ENCODE peak calls at places on chromosomes 11 and 22, in five cellular contexts. J is colonic mucosa, Z is astrocyte of the cerebellum, S is sigmoid colon, K is GM12865. V is an unnamed sample.
A peak's percentile ranks its signal among the peaks of the same experiment; 100 is the strongest.

GRCh38 chr22:36201630-36202312 is at the start of gene APOL4:
- DNase-seq in J (peak; percentile 73), Z (peak; percentile 18), S (peak; percentile 88), K (no peak), V (no peak)

GRCh38 chr11:60762851-60763691 is 6.4 kb downstream of the MS4A15 start:
- DNase-seq in J (no peak), Z (no peak), S (no peak), K (peak; percentile 95), V (peak; percentile 16)

GRCh38 chr11:45141171-45141570 is 5.3 kb upstream of the PRDM11 start:
- DNase-seq in J (peak; percentile 11), Z (no peak), S (no peak), K (peak; percentile 43), V (no peak)

GRCh38 chr11:77542296-77542695 is 47.5 kb upstream of the AQP11 start:
- DNase-seq in J (no peak), Z (peak; percentile 5), S (no peak), K (no peak), V (peak; percentile 16)

GRCh38 chr22:17313591-17313990 is 55.7 kb upstream of the CECR2 start:
- DNase-seq in J (no peak), Z (no peak), S (no peak), K (no peak), V (no peak)

GRCh38 chr11:33828604-33829429 is 54.5 kb upstream of the FBXO3 start:
- DNase-seq in J (no peak), Z (no peak), S (no peak), K (no peak), V (no peak)

GRCh38 chr11:128658499-128658898 is 35.4 kb upstream of the FLI1 start:
- DNase-seq in J (no peak), Z (no peak), S (no peak), K (no peak), V (peak; percentile 9)

GRCh38 chr11:25891960-25892359 is 440.0 kb upstream of the ANO3 start:
- DNase-seq in J (no peak), Z (no peak), S (no peak), K (no peak), V (no peak)

GRCh38 chr11:31702966-31703365 is 108.2 kb downstream of the PAX6 start:
- DNase-seq in J (no peak), Z (no peak), S (no peak), K (no peak), V (peak; percentile 61)

GRCh38 chr22:43867839-43868652 is 5.7 kb upstream of the SULT4A1 start:
- DNase-seq in J (peak; percentile 34), Z (peak; percentile 50), S (peak; percentile 54), K (no peak), V (peak; percentile 72)

GRCh38 chr11:69808708-69809107 is 10.5 kb downstream of the FGF3 start:
- DNase-seq in J (no peak), Z (peak; percentile 11), S (no peak), K (no peak), V (no peak)

GRCh38 chr11:48091426-48092102 is 111.2 kb downstream of the PTPRJ start:
- DNase-seq in J (no peak), Z (no peak), S (no peak), K (no peak), V (no peak)

GRCh38 chr22:25673721-25674120 is 68.3 kb upstream of the MYO18B start:
- DNase-seq in J (no peak), Z (no peak), S (no peak), K (no peak), V (no peak)

GRCh38 chr11:118679483-118679882 is at the start of gene TREH:
- DNase-seq in J (peak; percentile 91), Z (no peak), S (no peak), K (no peak), V (no peak)

GRCh38 chr11:112172362-112172994 is 2.8 kb upstream of the BCO2 start:
- DNase-seq in J (no peak), Z (peak; percentile 31), S (no peak), K (peak; percentile 34), V (peak; percentile 23)

GRCh38 chr11:34564406-34564805 is 50.8 kb upstream of the ELF5 start:
- DNase-seq in J (no peak), Z (no peak), S (no peak), K (no peak), V (peak; percentile 75)

GRCh38 chr11:16891170-16891569 is 123.0 kb downstream of the PLEKHA7 start:
- DNase-seq in J (no peak), Z (no peak), S (no peak), K (no peak), V (no peak)

GRCh38 chr22:27317961-27318360 is 483.6 kb downstream of the MN1 start:
- DNase-seq in J (peak; percentile 61), Z (no peak), S (no peak), K (no peak), V (no peak)

GRCh38 chr22:22059476-22060002 is 77.0 kb upstream of the TOP3B start:
- DNase-seq in J (no peak), Z (no peak), S (no peak), K (no peak), V (no peak)

GRCh38 chr11:65554057-65554818 is 3.9 kb downstream of the LTBP3 start:
- DNase-seq in J (no peak), Z (no peak), S (no peak), K (no peak), V (no peak)

GRCh38 chr11:35873721-35874120 is 70.1 kb upstream of the LDLRAD3 start:
- DNase-seq in J (no peak), Z (no peak), S (no peak), K (no peak), V (peak; percentile 32)

GRCh38 chr22:42336527-42337227 is 66.2 kb upstream of the TCF20 start:
- DNase-seq in J (no peak), Z (no peak), S (no peak), K (no peak), V (peak; percentile 65)

GRCh38 chr22:46084943-46085830 is 65.1 kb upstream of the PPARA start:
- DNase-seq in J (peak; percentile 63), Z (peak; percentile 67), S (peak; percentile 95), K (no peak), V (peak; percentile 72)

GRCh38 chr22:20151276-20151588 is 377 bp upstream of the CCDC188 start:
- DNase-seq in J (no peak), Z (no peak), S (no peak), K (no peak), V (no peak)

GRCh38 chr11:72228229-72228843 is 3.8 kb downstream of the INPPL1 start:
- DNase-seq in J (no peak), Z (no peak), S (no peak), K (no peak), V (peak; percentile 49)

DNA sequence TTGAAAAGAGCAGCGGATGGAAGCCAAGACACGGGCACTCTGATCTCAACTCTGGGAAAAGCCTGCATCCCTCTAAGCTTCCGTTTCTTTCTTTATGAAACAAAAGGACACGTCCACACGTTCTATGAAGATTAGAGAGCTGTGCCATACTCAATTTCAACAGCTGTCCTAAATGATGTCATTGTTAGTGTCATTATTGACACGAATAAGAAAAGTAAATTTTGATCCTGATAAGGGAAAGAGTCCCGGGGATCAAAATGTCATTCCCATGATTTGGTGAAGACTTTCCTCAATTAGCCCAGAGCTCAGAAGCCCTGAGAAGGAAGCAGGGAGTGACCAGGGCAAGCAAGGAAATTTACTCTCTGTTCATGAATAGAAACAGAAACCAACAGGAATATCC is 356.7 kb downstream of the LARGE1 start:
- DNase-seq in J (no peak), Z (no peak), S (no peak), K (no peak), V (no peak)
- H3K4me3 ChIP-seq in J (no peak overlapping the region), Z (no peak overlapping the region), S (no peak overlapping the region), K (no peak overlapping the region), V (no peak overlapping the region)

DNA sequence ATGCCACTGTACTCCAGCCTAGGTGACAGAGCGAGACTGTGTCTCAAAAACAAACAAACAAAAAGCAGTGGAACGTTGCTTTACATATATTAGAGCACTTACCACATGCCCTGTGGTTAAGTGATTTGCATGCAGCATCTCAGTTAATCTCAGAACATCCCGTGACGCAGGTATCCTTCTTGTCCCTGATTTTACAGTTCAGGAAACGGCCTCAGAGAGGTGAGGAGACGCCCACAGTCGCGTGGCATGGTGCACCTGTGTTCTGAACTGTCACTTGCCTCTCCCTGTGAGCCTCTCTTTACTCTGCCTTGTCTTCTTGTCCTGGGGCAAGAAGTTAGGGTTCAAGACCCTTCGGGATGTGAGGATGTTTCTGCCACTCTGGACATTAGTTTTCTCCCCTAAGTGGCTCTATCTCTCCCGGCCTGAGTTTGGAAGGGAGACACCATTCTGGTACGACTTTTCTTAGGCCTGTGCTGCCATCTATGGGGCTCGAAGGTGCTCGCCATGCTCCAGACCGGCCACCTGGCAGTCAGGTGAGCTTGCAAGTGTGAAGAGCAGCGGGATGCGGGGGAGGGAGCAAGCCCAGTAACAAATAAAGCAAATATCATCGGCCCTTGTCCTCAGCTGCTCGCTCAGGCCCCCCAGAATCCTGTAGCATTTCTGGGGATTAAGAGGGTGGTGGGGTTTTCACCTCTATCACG is 25.6 kb downstream of the YWHAH start:
- DNase-seq in J (peak; percentile 83), Z (peak; percentile 44), S (peak; percentile 71), K (peak; percentile 82), V (peak; percentile 93)
- TF ChIP-seq CTCF in J (no peak), Z (peak; percentile 79), S (peak; percentile 13), K (peak; percentile 60), V (peak; percentile 86)

GRCh38 chr22:49934891-49935557 is 16.6 kb downstream of the CRELD2 start:
- DNase-seq in J (peak; percentile 90), Z (no peak), S (peak; percentile 93), K (peak; percentile 86), V (peak; percentile 36)

GRCh38 chr22:49937758-49938564 is 19.5 kb downstream of the CRELD2 start:
- DNase-seq in J (no peak), Z (no peak), S (no peak), K (no peak), V (no peak)

GRCh38 chr22:49935561-49935960 is 17.1 kb downstream of the CRELD2 start:
- DNase-seq in J (no peak), Z (no peak), S (no peak), K (no peak), V (no peak)

GRCh38 chr22:49936973-49937757 is 18.7 kb downstream of the CRELD2 start:
- DNase-seq in J (no peak), Z (no peak), S (no peak), K (no peak), V (no peak)

DNA sequence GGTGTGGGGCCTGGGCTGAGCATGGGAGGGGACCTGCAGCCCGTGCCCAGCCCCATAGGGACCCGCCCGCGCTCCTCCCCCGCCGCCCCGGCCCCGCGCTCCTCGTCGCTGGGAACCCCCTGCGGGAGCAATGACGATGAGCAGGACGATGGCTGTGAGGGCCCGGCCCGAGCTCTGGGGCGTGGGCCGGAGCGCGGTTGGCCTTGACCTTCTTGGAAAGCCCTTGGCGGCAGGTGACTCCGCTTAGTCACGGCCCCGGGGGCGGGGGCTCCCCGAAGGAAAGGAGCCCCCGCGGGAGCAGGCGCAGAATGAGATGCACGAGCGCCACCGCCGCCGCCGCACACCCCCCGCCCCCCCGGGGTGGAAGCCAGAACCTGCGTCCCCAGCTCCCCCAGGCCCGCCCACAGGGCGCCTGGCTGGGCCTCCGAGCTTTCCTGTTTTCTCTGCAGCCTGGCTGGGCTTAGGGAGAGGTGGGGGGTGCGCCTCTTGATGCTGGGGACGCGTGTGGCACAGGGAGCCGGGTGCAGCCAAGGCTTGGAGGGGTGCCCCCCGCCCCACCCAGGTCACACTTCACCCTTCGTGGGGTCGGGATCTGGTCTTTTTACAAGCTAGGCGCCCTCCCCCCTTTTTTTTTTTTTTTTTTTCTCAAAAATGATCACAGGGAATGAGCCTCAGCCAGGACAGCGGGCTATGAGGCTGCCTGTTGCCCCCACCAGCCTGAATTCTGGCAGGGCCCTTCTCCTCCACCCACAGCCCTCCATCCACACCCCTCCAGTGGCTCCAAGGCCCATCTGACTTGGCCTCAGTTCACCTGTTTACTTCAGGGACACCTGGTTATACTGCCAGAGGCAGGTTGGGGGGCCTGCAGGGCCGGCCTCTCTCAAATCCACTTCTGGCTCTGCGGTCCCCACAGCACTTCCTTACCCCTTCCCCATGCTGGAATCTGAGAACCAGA is 17.9 kb downstream of the CRELD2 start:
- DNase-seq in J (peak; percentile 91), Z (peak; percentile 13), S (peak; percentile 97), K (peak; percentile 92), V (peak; percentile 60)
- H3K4me3 ChIP-seq in J (peak overlapping the region; percentile 13), Z (peak overlapping the region; percentile 30), S (peak overlapping the region; percentile 61), K (peak overlapping the region; percentile 38), V (peak overlapping the region; percentile 4)

GRCh38 chr11:299951-300735 is 817 bp upstream of the IFITM5 start:
- DNase-seq in J (no peak), Z (no peak), S (peak; percentile 65), K (no peak), V (no peak)
- TF ChIP-seq CTCF in J (no peak), Z (peak; percentile 31), S (no peak), K (no peak), V (no peak)

V was measured in epithelial cell of esophagus.